ENCODE peak calls at places on chromosomes 4 and X, in ten cellular contexts. H is G401; Y is NCI-H1694; Q is adrenal gland; Z is amygdala; U is posterior cingulate gyrus; I is activated CD4-positive, alpha-beta T cell treated with anti-CD3 and anti-CD28 coated beads, Interleukin-2, amount 50 U/mL, for 48 hours; K is hippocampal formation; W is HEK293T; G is coronary artery. T is an unnamed sample.

GRCh38 chr4:140448830-140449229 is 21.4 kb upstream of the CLGN start:
- DNase-seq in H (no peak), Z (no peak), W (no peak), U (no peak), K (no peak), Y (no peak), I (no peak), G (no peak), Q (no peak), T (no peak)

GRCh38 chr4:41696131-41696530 is 52.4 kb downstream of the PHOX2B start:
- DNase-seq in H (no peak), K (no peak), Z (no peak), Y (no peak), G (no peak), W (no peak), I (no peak), U (no peak), Q (no peak), T (no peak)

GRCh38 chr4:102352774-102353173 is 7.5 kb upstream of the SLC39A8 start:
- DNase-seq in Y (no peak), K (no peak), U (no peak), I (no peak), Z (no peak), H (peak), W (no peak), G (no peak), Q (no peak), T (no peak)

GRCh38 chr4:13527192-13527982 is 16.9 kb downstream of the NKX3-2 start:
- DNase-seq in I (no peak), G (peak), Q (no peak), W (no peak), U (no peak), H (no peak), Z (no peak), K (no peak), Y (no peak), T (no peak)

GRCh38 chr4:88251914-88252313 is 32.4 kb downstream of the PPM1K start:
- DNase-seq in G (no peak), K (no peak), W (no peak), Q (no peak), Z (no peak), H (no peak), Y (no peak), I (no peak), U (no peak), T (no peak)

GRCh38 chr4:98608343-98608742 is 50.1 kb downstream of the TSPAN5 start:
- DNase-seq in Y (no peak), H (peak), K (no peak), U (no peak), I (no peak), W (no peak), G (no peak), Z (no peak), Q (no peak), T (no peak)

GRCh38 chr4:149836546-149836945 is 20.9 kb upstream of the IQCM start:
- DNase-seq in Y (no peak), W (no peak), Q (no peak), I (no peak), Z (no peak), H (no peak), U (no peak), K (no peak), G (no peak), T (no peak)

GRCh38 chrX:105477351-105477750 is 256.9 kb upstream of the TEX13A start:
- DNase-seq in K (no peak), I (no peak), W (no peak), Q (no peak), Z (no peak), Y (no peak), H (no peak), U (no peak), G (no peak), T (no peak)

GRCh38 chr4:131408102-131408501 is 1741.0 kb upstream of the PCDH10 start:
- DNase-seq in W (no peak), U (peak), G (no peak), H (no peak), Q (no peak), I (no peak), K (no peak), Z (no peak), Y (no peak), T (no peak)